ENCODE peak calls at places on chromosomes 4 and X, in four cellular contexts. L is GM23338; J is neural progenitor cell; Q is activated effector memory CD4-positive, alpha-beta T cell treated with Interleukin-2 at 50 U/mL for 16 hours. X is an unnamed sample.

GRCh38 chrX:154126101-154126500 is 17.9 kb upstream of the OPN1LW start:
- DNase-seq in L (no peak), J (no peak), Q (no peak), X (no peak)

GRCh38 chr4:18675586-18675985 is 654.0 kb upstream of the LCORL start:
- DNase-seq in L (no peak), J (no peak), Q (no peak), X (no peak)

GRCh38 chrX:110145854-110146253 is 142.9 kb downstream of the TMEM164 start:
- DNase-seq in L (peak; percentile 35), J (no peak), Q (no peak), X (no peak)

GRCh38 chrX:9724711-9725110 is 40.9 kb downstream of the GPR143 start:
- DNase-seq in L (no peak), J (no peak), Q (no peak), X (no peak)

GRCh38 chr4:105710012-105710600 is 1.5 kb downstream of the GSTCD start:
- DNase-seq in L (peak; percentile 7), J (no peak), Q (no peak), X (no peak)

GRCh38 chr4:160319221-160319867 is 1216.5 kb downstream of the RAPGEF2 start:
- DNase-seq in L (no peak), J (no peak), Q (no peak), X (no peak)

GRCh38 chrX:111854778-111855490 is 21.0 kb upstream of the TRPC5OS start:
- DNase-seq in L (peak; percentile 51), J (no peak), Q (no peak), X (no peak)

GRCh38 chrX:103878466-103879151 is 46.6 kb upstream of the RAB9B start:
- DNase-seq in L (peak; percentile 7), J (no peak), Q (no peak), X (no peak)

GRCh38 chr4:36676139-36677050 is 395.0 kb downstream of the DTHD1 start:
- DNase-seq in L (no peak), J (no peak), Q (no peak), X (no peak)

GRCh38 chrX:97328853-97329252 is 445.1 kb downstream of the RPA4 start:
- DNase-seq in L (no peak), J (no peak), Q (no peak), X (no peak)

GRCh38 chr4:97517948-97518347 is 625.3 kb downstream of the STPG2 start:
- DNase-seq in L (no peak), J (no peak), Q (no peak), X (no peak)

GRCh38 chrX:154374361-154375155 is at the start of gene FLNA:
- DNase-seq in L (peak; percentile 69), J (peak; percentile 73), Q (no peak), X (no peak)

GRCh38 chrX:24131476-24131875 is 18.1 kb upstream of the ZFX start:
- DNase-seq in L (no peak), J (no peak), Q (no peak), X (no peak)

GRCh38 chr4:95549246-95550138 is 719 bp upstream of the UNC5C start:
- DNase-seq in L (peak; percentile 60), J (peak; percentile 70), Q (no peak), X (peak; percentile 38)

GRCh38 chr4:88728146-88728545 is 30.5 kb upstream of the NAP1L5 start:
- DNase-seq in L (no peak), J (no peak), Q (no peak), X (no peak)

GRCh38 chr4:40840985-40841571 is 91.3 kb downstream of the NSUN7 start:
- DNase-seq in L (peak; percentile 98), J (peak; percentile 92), Q (peak; percentile 37), X (peak; percentile 64)

GRCh38 chrX:100609591-100609990 is 24.9 kb downstream of the TNMD start:
- DNase-seq in L (peak; percentile 17), J (no peak), Q (no peak), X (no peak)

GRCh38 chrX:73916931-73917657 is 354.1 kb downstream of the CHIC1 start:
- DNase-seq in L (peak; percentile 69), J (peak; percentile 62), Q (no peak), X (no peak)

GRCh38 chr4:74217365-74217764 is 59.4 kb downstream of the MTHFD2L start:
- DNase-seq in L (no peak), J (no peak), Q (no peak), X (no peak)

X was measured in GM12878.